ENCODE peak calls at places on chromosomes 2 and 18, in ten cellular contexts. T, A, N, F, W, P, O, V, S and Z are unnamed samples.

GRCh38 chr2:25215948-25216679 is 47.7 kb upstream of the POMC start:
- DNase-seq in P (no peak), A (peak; percentile 37), S (peak; percentile 75), O (peak; percentile 97), T (peak; percentile 85), F (peak; percentile 50), N (peak; percentile 55), V (no peak), W (peak; percentile 74), Z (peak; percentile 90)

GRCh38 chr18:42644729-42645131 is 470.8 kb downstream of the RIT2 start:
- DNase-seq in F (no peak), S (no peak), V (no peak), W (peak; percentile 61), N (no peak), O (no peak), P (no peak), A (no peak), T (no peak), Z (no peak)

GRCh38 chr2:147467441-147467840 is 377.4 kb upstream of the ACVR2A start:
- DNase-seq in A (no peak), V (no peak), N (no peak), O (no peak), F (no peak), S (no peak), W (no peak), P (no peak), T (no peak), Z (no peak)

GRCh38 chr2:53460347-53460746 is 307.3 kb upstream of the CHAC2 start:
- DNase-seq in O (no peak), A (no peak), V (no peak), F (no peak), T (no peak), P (no peak), S (peak; percentile 51), N (no peak), W (peak; percentile 47), Z (no peak)

GRCh38 chr2:171564463-171564862 is 42.2 kb downstream of the CYBRD1 start:
- DNase-seq in F (no peak), V (no peak), P (no peak), T (no peak), S (no peak), N (peak; percentile 19), W (no peak), O (no peak), A (no peak), Z (no peak)

GRCh38 chr2:136008205-136008865 is 22.9 kb upstream of the DARS1 start:
- DNase-seq in V (no peak), A (peak; percentile 59), S (peak; percentile 72), O (peak; percentile 93), P (no peak), W (peak; percentile 52), F (peak; percentile 53), T (no peak), N (no peak), Z (peak; percentile 38)

GRCh38 chr2:101790856-101791255 is 93.3 kb downstream of the MAP4K4 start:
- DNase-seq in A (no peak), S (no peak), W (no peak), T (no peak), V (no peak), F (peak; percentile 21), O (no peak), N (no peak), P (no peak), Z (no peak)

GRCh38 chr2:20614201-20615045 is 36.5 kb downstream of the HS1BP3 start:
- DNase-seq in W (peak; percentile 69), A (no peak), O (peak; percentile 66), V (no peak), N (peak; percentile 49), P (no peak), F (peak; percentile 21), T (no peak), S (peak; percentile 64), Z (no peak)

GRCh38 chr2:74560591-74560990 is 6.1 kb downstream of the DOK1 start:
- DNase-seq in T (no peak), P (no peak), O (no peak), A (no peak), F (no peak), V (no peak), W (no peak), S (no peak), N (no peak), Z (peak; percentile 38)

GRCh38 chr18:12884521-12885323 is 685 bp upstream of the PTPN2 start:
- DNase-seq in W (no peak), O (no peak), S (no peak), V (no peak), T (no peak), A (no peak), P (no peak), N (no peak), F (no peak), Z (no peak)

GRCh38 chr2:212536385-212537310 is 2.0 kb downstream of the ERBB4 start:
- DNase-seq in V (no peak), N (no peak), O (peak; percentile 64), W (no peak), P (no peak), T (no peak), S (no peak), F (peak; percentile 12), A (no peak), Z (peak; percentile 60)

GRCh38 chr2:177028296-177028695 is 184.3 kb upstream of the HNRNPA3 start:
- DNase-seq in A (no peak), O (no peak), T (no peak), F (no peak), S (no peak), V (no peak), N (no peak), W (no peak), P (no peak), Z (no peak)

DNA sequence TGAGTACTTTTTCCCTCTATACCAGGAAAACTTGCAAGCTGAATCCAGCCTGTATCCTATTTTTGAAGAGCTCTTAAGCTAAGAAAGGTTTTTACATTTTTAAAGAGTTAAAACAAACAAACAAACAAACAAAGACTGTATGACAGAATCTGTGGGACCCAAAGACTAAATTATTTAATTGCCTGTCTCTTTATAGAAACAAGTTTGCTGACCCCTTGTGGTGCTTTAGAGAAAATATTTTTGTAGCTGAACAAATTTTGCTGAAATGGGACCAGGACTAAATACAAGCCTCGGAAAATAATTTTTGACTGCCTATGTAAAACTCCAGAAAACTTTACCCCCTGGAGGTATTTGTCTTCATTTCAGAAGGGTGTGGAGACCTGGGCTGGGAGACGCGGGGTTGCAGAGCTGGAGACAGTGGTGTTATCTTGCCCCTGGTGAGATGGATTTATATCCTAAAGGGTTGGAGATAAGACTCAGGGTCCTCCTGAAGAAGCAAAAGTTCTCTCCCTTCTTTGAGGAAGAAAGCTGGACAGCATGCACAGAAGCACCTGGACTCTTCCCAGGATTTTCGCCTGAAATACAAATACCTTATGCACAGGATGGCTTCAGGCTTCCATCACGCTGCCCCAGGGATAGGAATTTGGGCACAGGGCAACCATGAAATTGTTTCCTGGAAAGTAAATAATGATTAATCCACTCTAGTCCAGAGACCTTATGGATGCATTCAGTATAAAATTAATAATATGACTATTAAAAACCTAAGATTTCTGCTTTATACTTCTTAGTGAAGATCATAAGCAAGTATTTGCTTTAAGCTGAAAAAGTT is 54.3 kb downstream of the TMX3 start:
- DNase-seq in P (peak; percentile 29), O (no peak), N (no peak), T (peak; percentile 33), W (no peak), V (peak; percentile 8), F (no peak), S (no peak), A (no peak), Z (no peak)
- TF ChIP-seq CTCF in P (peak; percentile 60), O (no peak), N (peak; percentile 51), T (peak; percentile 52), W (peak; percentile 59), V (peak; percentile 51), F (peak; percentile 28), S (peak; percentile 50), A (no peak), Z (peak; percentile 52)

GRCh38 chr2:181456660-181457120 is 496 bp upstream of the ITGA4 start:
- DNase-seq in O (peak; percentile 97), S (peak; percentile 61), A (no peak), N (no peak), T (no peak), W (peak; percentile 47), F (peak; percentile 18), P (no peak), V (no peak), Z (peak; percentile 22)
- TF ChIP-seq POLR2A in O (no peak), S (no peak), A (no peak), N (no peak), T (no peak), W (no peak), F (no peak), P (no peak), V (no peak), Z (no peak)

GRCh38 chr2:214075446-214075845 is 335.4 kb upstream of the VWC2L start:
- DNase-seq in P (no peak), F (no peak), T (no peak), N (no peak), S (no peak), V (no peak), O (no peak), A (no peak), W (no peak), Z (no peak)

GRCh38 chr2:214077727-214078126 is 333.1 kb upstream of the VWC2L start:
- DNase-seq in T (no peak), A (no peak), V (no peak), W (no peak), O (no peak), S (no peak), P (no peak), F (no peak), N (no peak), Z (no peak)

GRCh38 chr2:214076527-214076926 is 334.3 kb upstream of the VWC2L start:
- DNase-seq in O (no peak), F (no peak), N (no peak), A (no peak), W (no peak), P (no peak), S (no peak), V (no peak), T (peak; percentile 72), Z (no peak)

DNA sequence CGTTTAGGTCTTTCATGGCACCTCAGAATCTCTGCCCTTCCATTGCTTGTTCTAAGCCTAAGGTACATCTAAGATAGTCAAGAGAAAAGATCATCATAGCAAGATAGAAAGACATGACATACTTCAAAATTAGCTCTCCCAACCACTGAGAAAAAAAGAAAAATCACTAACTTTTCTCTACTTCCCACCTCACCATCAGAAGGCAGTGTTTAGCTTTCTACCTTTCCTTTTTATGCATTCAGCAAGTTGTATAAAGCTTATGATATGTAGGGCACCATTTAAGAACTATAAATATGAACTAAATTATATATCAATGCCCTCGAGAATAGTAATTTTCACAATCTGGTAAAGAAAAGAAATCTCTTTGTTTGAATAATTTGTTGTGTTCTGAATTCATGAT is 331.8 kb upstream of the VWC2L start:
- DNase-seq in N (no peak), A (no peak), F (no peak), W (no peak), O (no peak), T (no peak), S (no peak), V (no peak), P (no peak), Z (no peak)
- TF ChIP-seq CTCF in N (no peak), A (no peak), F (no peak), W (no peak), O (no peak), T (no peak), S (no peak), V (no peak), P (no peak), Z (no peak)

GRCh38 chr2:68438455-68439303 is 28.4 kb downstream of the FBXO48 start:
- DNase-seq in S (peak; percentile 19), W (no peak), N (no peak), P (no peak), T (no peak), V (no peak), O (no peak), A (no peak), F (no peak), Z (no peak)
- TF ChIP-seq POLR2A in S (peak; percentile 28), W (no peak), N (no peak), P (no peak), T (no peak), V (peak; percentile 80), O (no peak), A (no peak), F (no peak), Z (no peak)